ENCODE peak calls at places on chromosome 10, in ten cellular contexts. O is A549; Y is fibroblast of the aortic adventitia; Q is CD8-positive, alpha-beta T cell; F is testis; V is lung; H is stomach; B is uterus; L is choroid plexus epithelial cell; Z is fibroblast of lung. P is an unnamed sample.

GRCh38 chr10:14588084-14588937 is 186.4 kb downstream of the FAM107B start:
- DNase-seq in O (peak; percentile 40), Y (peak; percentile 88), Q (no peak), F (no peak), V (no peak), H (no peak), B (no peak), L (peak; percentile 92), Z (peak; percentile 97), P (peak; percentile 88)

GRCh38 chr10:3784510-3785250 is at the start of gene KLF6:
- DNase-seq in O (no peak), Y (peak; percentile 58), Q (no peak), F (no peak), V (no peak), H (peak; percentile 45), B (peak; percentile 69), L (peak; percentile 56), Z (peak; percentile 43), P (peak; percentile 20)

GRCh38 chr10:36114913-36115312 is 472.8 kb upstream of the FZD8 start:
- DNase-seq in O (no peak), Y (peak; percentile 97), Q (no peak), F (peak; percentile 28), V (peak; percentile 35), H (no peak), B (no peak), L (peak; percentile 94), Z (peak; percentile 4), P (no peak)

GRCh38 chr10:17450024-17450423 is 4.4 kb downstream of the ST8SIA6 start:
- DNase-seq in O (no peak), Y (no peak), Q (no peak), F (no peak), V (no peak), H (no peak), B (no peak), L (no peak), Z (no peak), P (no peak)

GRCh38 chr10:117541909-117542705 is 439 bp upstream of the EMX2 start:
- DNase-seq in O (peak; percentile 52), Y (peak; percentile 9), Q (no peak), F (peak; percentile 79), V (no peak), H (no peak), B (peak; percentile 94), L (peak; percentile 90), Z (peak; percentile 18), P (peak; percentile 91)

GRCh38 chr10:70546585-70546984 is 56.0 kb downstream of the PRF1 start:
- DNase-seq in O (no peak), Y (peak; percentile 40), Q (no peak), F (peak; percentile 55), V (no peak), H (peak; percentile 40), B (no peak), L (no peak), Z (no peak), P (no peak)

GRCh38 chr10:8404721-8405120 is 350.2 kb downstream of the GATA3 start:
- DNase-seq in O (no peak), Y (no peak), Q (no peak), F (no peak), V (no peak), H (no peak), B (no peak), L (no peak), Z (no peak), P (no peak)

GRCh38 chr10:33547976-33548375 is 213.5 kb upstream of the NRP1 start:
- DNase-seq in O (no peak), Y (no peak), Q (no peak), F (no peak), V (no peak), H (no peak), B (no peak), L (peak; percentile 3), Z (no peak), P (no peak)

GRCh38 chr10:48798486-48799254 is 114.0 kb downstream of the WDFY4 start:
- DNase-seq in O (no peak), Y (no peak), Q (no peak), F (no peak), V (no peak), H (no peak), B (no peak), L (peak; percentile 4), Z (no peak), P (peak; percentile 2)

GRCh38 chr10:48802611-48803046 is 118.0 kb downstream of the WDFY4 start:
- DNase-seq in O (no peak), Y (no peak), Q (no peak), F (no peak), V (no peak), H (no peak), B (no peak), L (no peak), Z (no peak), P (no peak)

GRCh38 chr10:48800283-48800675 is 115.6 kb downstream of the WDFY4 start:
- DNase-seq in O (no peak), Y (no peak), Q (no peak), F (no peak), V (no peak), H (no peak), B (no peak), L (no peak), Z (no peak), P (no peak)

GRCh38 chr10:48803831-48804584 is 119.3 kb downstream of the WDFY4 start:
- DNase-seq in O (no peak), Y (no peak), Q (no peak), F (no peak), V (no peak), H (no peak), B (no peak), L (no peak), Z (no peak), P (no peak)

DNA sequence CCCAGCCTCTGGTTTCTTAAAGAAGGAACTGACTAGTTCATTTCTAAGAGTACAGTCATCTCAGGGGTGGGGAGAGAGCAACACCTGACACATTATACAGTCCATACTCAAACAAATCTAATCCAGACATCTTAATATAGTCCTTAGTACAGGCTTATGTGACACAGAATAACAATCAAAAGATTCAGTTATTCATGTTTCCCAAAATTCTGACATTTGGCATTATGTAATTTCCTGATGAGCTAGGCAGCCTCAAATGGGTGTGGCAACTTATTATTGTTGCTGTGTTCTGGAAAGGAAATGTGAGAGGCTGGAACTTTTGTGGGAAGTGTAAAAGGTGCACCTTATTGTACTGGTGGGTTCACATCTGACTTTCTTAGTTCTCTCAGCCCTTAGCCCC is 116.4 kb downstream of the WDFY4 start:
- DNase-seq in O (no peak), Y (peak; percentile 16), Q (no peak), F (no peak), V (no peak), H (no peak), B (no peak), L (no peak), Z (no peak), P (peak; percentile 1)
- H3K4me3 ChIP-seq in O (no peak overlapping the region), Y (no peak overlapping the region), Q (no peak overlapping the region), F (no peak overlapping the region), V (no peak overlapping the region), H (no peak overlapping the region), B (no peak overlapping the region), L (no peak overlapping the region), Z (no peak overlapping the region), P (no peak overlapping the region)

GRCh38 chr10:78604286-78604685 is 464.5 kb upstream of the ZMIZ1 start:
- DNase-seq in O (no peak), Y (no peak), Q (no peak), F (no peak), V (no peak), H (no peak), B (peak; percentile 8), L (no peak), Z (no peak), P (no peak)

GRCh38 chr10:78604721-78605120 is 464.0 kb upstream of the ZMIZ1 start:
- DNase-seq in O (no peak), Y (no peak), Q (no peak), F (no peak), V (no peak), H (no peak), B (peak; percentile 5), L (no peak), Z (no peak), P (no peak)

GRCh38 chr10:78602201-78602917 is 466.4 kb upstream of the ZMIZ1 start:
- DNase-seq in O (no peak), Y (no peak), Q (no peak), F (no peak), V (no peak), H (no peak), B (peak; percentile 6), L (no peak), Z (no peak), P (no peak)

GRCh38 chr10:78600740-78601139 is 468.0 kb upstream of the ZMIZ1 start:
- DNase-seq in O (no peak), Y (peak; percentile 35), Q (no peak), F (no peak), V (no peak), H (no peak), B (peak; percentile 16), L (peak; percentile 42), Z (no peak), P (peak; percentile 20)

DNA sequence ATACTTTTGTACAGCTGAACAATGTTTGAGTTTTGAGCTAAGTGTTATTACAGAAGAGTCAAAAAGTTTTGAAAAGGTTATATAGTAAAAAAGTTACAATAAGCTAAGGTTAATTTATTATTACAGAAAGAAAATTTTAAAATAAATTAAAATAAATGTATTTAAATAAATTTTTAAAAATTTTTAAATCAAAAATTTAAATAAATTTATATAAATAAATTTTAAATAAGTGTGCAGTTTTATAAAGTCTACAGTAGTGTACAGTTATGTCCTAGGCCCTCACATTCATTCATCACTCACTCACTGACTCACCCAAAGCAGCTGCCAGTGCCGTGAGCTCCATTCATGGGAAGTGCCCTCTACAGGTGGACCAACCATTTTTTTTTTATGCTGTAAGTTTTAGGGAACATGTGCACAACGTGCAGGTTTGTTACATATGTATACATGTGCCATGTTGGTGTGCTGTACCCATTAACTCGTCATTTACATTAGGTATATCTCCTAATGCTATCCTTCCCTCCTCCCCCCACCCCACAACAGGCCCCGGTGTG is 462.9 kb upstream of the ZMIZ1 start:
- DNase-seq in O (peak; percentile 21), Y (no peak), Q (no peak), F (no peak), V (no peak), H (no peak), B (no peak), L (peak; percentile 12), Z (no peak), P (peak; percentile 31)
- TF ChIP-seq CTCF in O (peak; percentile 34), Y (no peak), Q (no peak), F (no peak), V (no peak), H (no peak), B (no peak), L (peak; percentile 7), Z (no peak), P (no peak)

DNA sequence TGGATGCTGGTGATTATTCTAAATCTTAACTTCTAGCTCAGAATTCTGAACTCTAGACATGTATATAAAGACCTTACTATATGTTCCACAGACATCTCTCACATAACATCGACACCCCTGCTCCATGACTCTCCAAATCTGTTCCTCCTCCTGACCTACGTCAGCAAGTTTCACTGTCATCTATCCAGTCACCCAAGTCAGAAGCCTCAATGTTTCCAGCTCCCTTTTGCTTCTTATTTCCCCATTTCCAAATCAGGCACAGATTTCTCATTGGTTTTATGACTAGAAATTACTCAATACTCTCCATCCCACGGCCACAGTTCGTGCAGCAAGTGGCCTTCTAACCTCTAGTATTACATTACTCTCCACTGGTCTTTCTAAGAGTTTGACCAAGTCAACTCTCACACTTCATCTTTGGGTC is 28.5 kb downstream of the EPC1 start:
- DNase-seq in O (no peak), Y (no peak), Q (no peak), F (no peak), V (no peak), H (no peak), B (no peak), L (no peak), Z (peak; percentile 23), P (peak; percentile 80)
- H3K4me3 ChIP-seq in O (no peak overlapping the region), Y (no peak overlapping the region), Q (no peak overlapping the region), F (no peak overlapping the region), V (no peak overlapping the region), H (no peak overlapping the region), B (no peak overlapping the region), L (no peak overlapping the region), Z (no peak overlapping the region), P (no peak overlapping the region)

GRCh38 chr10:45000764-45001381 is at the start of gene ZNF22:
- DNase-seq in O (peak; percentile 16), Y (peak; percentile 59), Q (peak; percentile 50), F (peak; percentile 75), V (peak; percentile 67), H (peak; percentile 68), B (peak; percentile 81), L (peak; percentile 74), Z (peak; percentile 81), P (peak; percentile 66)
- TF ChIP-seq CTCF in O (no peak), Y (peak; percentile 9), Q (no peak), F (no peak), V (no peak), H (no peak), B (peak; percentile 50), L (no peak), Z (no peak), P (no peak)

P was measured in fibroblast of mammary gland.